ENCODE peak calls at places on chromosomes 3 and 15, in five cellular contexts. Z, K, F, V and O are unnamed samples.
A peak's percentile ranks its signal among the peaks of the same experiment; 100 is the strongest.

GRCh38 chr3:23202203-23202920 is 765 bp upstream of the UBE2E2 start:
- DNase-seq in Z (peak; percentile 23), K (no peak), F (peak; percentile 9), V (no peak), O (no peak)

GRCh38 chr3:72058493-72059081 is 273.6 kb upstream of the PROK2 start:
- DNase-seq in Z (no peak), K (no peak), F (no peak), V (no peak), O (no peak)

GRCh38 chr3:105173972-105174371 is 192.7 kb upstream of the ALCAM start:
- DNase-seq in Z (no peak), K (no peak), F (no peak), V (no peak), O (no peak)

GRCh38 chr3:51274052-51274451 is 111.0 kb upstream of the MANF start:
- DNase-seq in Z (no peak), K (no peak), F (no peak), V (no peak), O (no peak)

GRCh38 chr3:140922634-140923033 is 19.0 kb upstream of the SLC25A36 start:
- DNase-seq in Z (peak; percentile 44), K (no peak), F (no peak), V (no peak), O (no peak)

GRCh38 chr15:100032358-100033080 is 299.3 kb upstream of the LYSMD4 start:
- DNase-seq in Z (no peak), K (no peak), F (no peak), V (no peak), O (no peak)

GRCh38 chr3:196969001-196969659 is 497 bp upstream of the PIGZ start:
- DNase-seq in Z (no peak), K (peak; percentile 26), F (peak; percentile 28), V (no peak), O (peak; percentile 28)

GRCh38 chr15:52523192-52523591 is 5.5 kb downstream of the MYO5A start:
- DNase-seq in Z (peak; percentile 41), K (no peak), F (no peak), V (no peak), O (no peak)

GRCh38 chr3:127848131-127849129 is 26.1 kb upstream of the MGLL start:
- DNase-seq in Z (peak; percentile 30), K (no peak), F (no peak), V (peak; percentile 78), O (no peak)

GRCh38 chr15:38688761-38689160 is 124.1 kb upstream of the RASGRP1 start:
- DNase-seq in Z (no peak), K (peak; percentile 66), F (no peak), V (no peak), O (no peak)

GRCh38 chr3:5151586-5151985 is 29.5 kb downstream of the ARL8B start:
- DNase-seq in Z (no peak), K (no peak), F (no peak), V (no peak), O (no peak)

GRCh38 chr15:49094923-49095322 is 48.7 kb upstream of the SECISBP2L start:
- DNase-seq in Z (no peak), K (no peak), F (no peak), V (no peak), O (no peak)

GRCh38 chr3:8793242-8793641 is 23.8 kb upstream of the OXTR start:
- DNase-seq in Z (no peak), K (no peak), F (no peak), V (no peak), O (no peak)